ENCODE peak calls at places on chromosomes 7 and 10, in ten cellular contexts. K is activated CD4-positive, alpha-beta memory T cell treated with anti-CD3 and anti-CD28 coated beads, Interleukin-2, amount 10 ng/mL, durations not matched to agents 7 days and 5 days; J is AG10803; T is endothelial cell; Q is activated CD8-positive, alpha-beta T cell treated with anti-CD3 and anti-CD28 coated beads for 36 hours; P is effector memory CD8-positive, alpha-beta T cell; B is right atrium auricular region; U is NCI-H187; W is NCI-H2081 treated with DMSO at 0.1 percent for 48 hours; E is activated CD4-positive, alpha-beta T cell treated with anti-CD3 and anti-CD28 coated beads, Interleukin-2, amount 50 U/mL, for 48 hours. Y is an unnamed sample.
A peak's percentile ranks its signal among the peaks of the same experiment; 100 is the strongest.

GRCh38 chr10:132730566-132730953 is 55.4 kb downstream of the NKX6-2 start:
- DNase-seq in W (no peak), B (no peak), P (no peak), E (no peak), U (no peak), T (no peak), J (no peak), K (no peak), Q (no peak), Y (no peak)

GRCh38 chr10:123666318-123667291 is at the start of gene GPR26:
- DNase-seq in Q (no peak), T (peak; percentile 62), J (peak; percentile 11), E (no peak), P (no peak), W (no peak), B (no peak), K (no peak), U (no peak), Y (no peak)

GRCh38 chr10:12655940-12656339 is 306.6 kb downstream of the CAMK1D start:
- DNase-seq in J (no peak), E (no peak), W (no peak), B (no peak), Q (no peak), U (no peak), P (no peak), K (no peak), T (no peak), Y (no peak)

GRCh38 chr10:13827418-13827817 is 240.7 kb downstream of the PRPF18 start:
- DNase-seq in E (no peak), J (no peak), B (no peak), Q (no peak), K (no peak), U (no peak), W (no peak), P (no peak), T (no peak), Y (no peak)

GRCh38 chr10:44293842-44294241 is 91.1 kb downstream of the CXCL12 start:
- DNase-seq in W (no peak), K (no peak), E (no peak), Q (no peak), U (no peak), T (no peak), P (no peak), J (peak; percentile 53), B (no peak), Y (no peak)

GRCh38 chr7:150927157-150927953 is 50.8 kb downstream of the KCNH2 start:
- DNase-seq in J (no peak), U (no peak), T (no peak), W (no peak), B (no peak), Q (no peak), K (peak; percentile 13), E (no peak), P (no peak), Y (no peak)

GRCh38 chr10:88297103-88297502 is 286.0 kb downstream of the RNLS start:
- DNase-seq in Q (no peak), K (no peak), B (no peak), U (no peak), T (no peak), E (no peak), P (no peak), W (no peak), J (no peak), Y (no peak)

GRCh38 chr7:31320675-31321074 is 19.9 kb downstream of the NEUROD6 start:
- DNase-seq in T (no peak), K (no peak), E (no peak), B (no peak), Q (no peak), P (no peak), J (no peak), W (no peak), U (no peak), Y (no peak)

GRCh38 chr7:80278737-80279136 is 144.1 kb downstream of the GNAI1 start:
- DNase-seq in W (no peak), B (no peak), Q (no peak), T (no peak), P (no peak), E (no peak), U (no peak), J (no peak), K (no peak), Y (no peak)

GRCh38 chr7:77246031-77246430 is 46.4 kb upstream of the FGL2 start:
- DNase-seq in J (no peak), E (no peak), K (no peak), W (no peak), T (no peak), U (no peak), B (no peak), P (no peak), Q (peak; percentile 39), Y (no peak)

GRCh38 chr10:129141492-129141891 is 325.5 kb upstream of the MGMT start:
- DNase-seq in W (no peak), K (no peak), T (no peak), P (no peak), J (no peak), B (no peak), Q (no peak), U (no peak), E (no peak), Y (no peak)

GRCh38 chr7:143485500-143485899 is 7.8 kb downstream of the TAS2R41 start:
- DNase-seq in P (no peak), B (no peak), J (peak; percentile 69), W (no peak), E (no peak), K (no peak), U (no peak), Q (no peak), T (no peak), Y (no peak)

GRCh38 chr10:92153-92552 is 43.1 kb upstream of the TUBB8 start:
- DNase-seq in B (no peak), T (no peak), J (no peak), Q (no peak), K (no peak), W (no peak), U (no peak), E (no peak), P (no peak), Y (no peak)

GRCh38 chr10:7696545-7696944 is 6.6 kb upstream of the ITIH2 start:
- DNase-seq in E (no peak), J (no peak), W (no peak), K (no peak), Q (no peak), B (no peak), U (no peak), P (no peak), T (no peak), Y (no peak)

GRCh38 chr10:104252349-104252748 is 2.3 kb upstream of the GSTO1 start:
- DNase-seq in P (no peak), E (no peak), K (no peak), J (no peak), U (no peak), B (no peak), W (no peak), T (no peak), Q (no peak), Y (no peak)

GRCh38 chr10:61635946-61636345 is 26.8 kb upstream of the CABCOCO1 start:
- DNase-seq in U (no peak), J (peak; percentile 39), W (no peak), B (no peak), E (no peak), T (no peak), K (no peak), Q (no peak), P (no peak), Y (no peak)

GRCh38 chr7:134740364-134740763 is 39.1 kb upstream of the CALD1 start:
- DNase-seq in T (no peak), B (no peak), P (no peak), U (no peak), J (no peak), E (no peak), Q (no peak), W (no peak), K (no peak), Y (no peak)

GRCh38 chr10:58743466-58744115 is 230.9 kb downstream of the BICC1 start:
- DNase-seq in J (peak; percentile 54), K (no peak), U (no peak), W (no peak), T (peak; percentile 7), Q (no peak), P (no peak), B (no peak), E (no peak), Y (no peak)

GRCh38 chr7:81626008-81626407 is 143.8 kb downstream of the HGF start:
- DNase-seq in E (no peak), T (no peak), K (no peak), J (no peak), Q (no peak), W (no peak), U (no peak), B (no peak), P (no peak), Y (no peak)

GRCh38 chr10:44697096-44697495 is 214.0 kb upstream of the TMEM72 start:
- DNase-seq in T (no peak), B (no peak), Q (no peak), W (no peak), J (peak; percentile 49), P (no peak), U (no peak), K (no peak), E (no peak), Y (no peak)

GRCh38 chr10:114868801-114869200 is 47.2 kb downstream of the FHIP2A start:
- DNase-seq in W (no peak), Q (no peak), J (peak; percentile 53), U (no peak), T (no peak), K (no peak), P (no peak), B (no peak), E (no peak), Y (no peak)

Y was measured in stimulated activated naive B cell treated with anti-CD40 and anti-IgM and Interleukin-4, amounts not matched to agents 10 μg/mL and 1 μg/mL and 100 μg/mL, for 72 hours.